ENCODE peak calls at places on chromosome 13, in eight cellular contexts. D is stimulated activated CD8-positive, alpha-beta memory T cell treated with anti-CD3 and anti-CD28 coated beads, Interleukin-15, amount 100 ng/mL, for 4 hours; H is OCI-M1; V is stimulated activated effector memory CD8-positive, alpha-beta T cell treated with anti-CD3 and anti-CD28 coated beads, Interleukin-12 subunit alpha, Interleukin-12 subunit beta, amount 100 ng/mL, for 72 hours; P is activated T-helper 1 cell treated with Interleukin-2 at 50 U/mL for 16 hours; K is GM23338; S is activated CD4-positive, CD25-positive, alpha-beta regulatory T cell treated with anti-CD3 and anti-CD28 coated beads, Interleukin-2, amount 50 U/mL, for 16 hours; R is AG09309. L is an unnamed sample.

GRCh38 chr13:91323349-91323748 is 24.1 kb upstream of the MIR17HG start:
- DNase-seq in P (no peak), R (no peak), S (no peak), K (no peak), V (no peak), H (no peak), D (no peak), L (no peak)

GRCh38 chr13:30216111-30216510 is 91.2 kb downstream of the KATNAL1 start:
- DNase-seq in V (no peak), K (peak; percentile 8), P (no peak), H (no peak), S (no peak), D (no peak), R (no peak), L (no peak)

GRCh38 chr13:73918691-73919090 is 215.5 kb downstream of the KLF12 start:
- DNase-seq in V (no peak), K (no peak), D (no peak), R (no peak), H (no peak), P (no peak), S (no peak), L (no peak)

GRCh38 chr13:106958690-106959089 is 390.8 kb upstream of the ARGLU1 start:
- DNase-seq in V (no peak), S (no peak), H (no peak), D (no peak), R (no peak), K (no peak), P (no peak), L (no peak)

GRCh38 chr13:65966991-65967451 is 1263.1 kb downstream of the PCDH9 start:
- DNase-seq in R (no peak), K (peak; percentile 88), D (no peak), V (no peak), S (no peak), P (no peak), H (peak; percentile 86), L (no peak)

GRCh38 chr13:103883698-103884097 is 817.5 kb upstream of the SLC10A2 start:
- DNase-seq in R (no peak), D (no peak), K (no peak), H (no peak), S (no peak), V (no peak), P (no peak), L (no peak)

GRCh38 chr13:80047406-80047805 is 293.5 kb downstream of the SPRY2 start:
- DNase-seq in K (no peak), H (no peak), V (no peak), D (no peak), R (peak; percentile 27), S (no peak), P (no peak), L (no peak)

GRCh38 chr13:49791214-49791752 is 1.2 kb downstream of the KPNA3 start:
- DNase-seq in R (no peak), V (peak; percentile 50), H (peak; percentile 81), S (no peak), P (no peak), K (peak; percentile 51), D (no peak), L (no peak)

GRCh38 chr13:81597101-81597500 is 1256.2 kb upstream of the SPRY2 start:
- DNase-seq in P (no peak), V (no peak), D (no peak), K (no peak), R (no peak), S (no peak), H (no peak), L (no peak)

L was measured in T1000.